ENCODE peak calls at places on chromosomes 12 and 14, in five cellular contexts. One of them, this sample, is unnamed.

GRCh38 chr14:69855180-69855817 is 23.9 kb upstream of the SMOC1 start:
- DNase-seq in Karpas-422: no peak
- DNase-seq in uterus: no peak
- DNase-seq in dorsolateral prefrontal cortex: no peak
- DNase-seq in RWPE1: no peak
- DNase-seq in this sample: no peak

GRCh38 chr12:113645183-113645582 is 173.5 kb upstream of the LHX5 start:
- DNase-seq in Karpas-422: no peak
- DNase-seq in uterus: no peak
- DNase-seq in dorsolateral prefrontal cortex: no peak
- DNase-seq in RWPE1: no peak
- DNase-seq in this sample: no peak

GRCh38 chr14:63773504-63773903 is 45.6 kb upstream of the SGPP1 start:
- DNase-seq in Karpas-422: no peak
- DNase-seq in uterus: no peak
- DNase-seq in dorsolateral prefrontal cortex: no peak
- DNase-seq in RWPE1: peak; percentile 33
- DNase-seq in this sample: no peak

GRCh38 chr12:89708793-89709156 is at the start of gene ATP2B1:
- DNase-seq in Karpas-422: peak; percentile 91
- DNase-seq in uterus: peak; percentile 86
- DNase-seq in dorsolateral prefrontal cortex: peak; percentile 91
- DNase-seq in RWPE1: peak; percentile 74
- DNase-seq in this sample: peak; percentile 90

GRCh38 chr14:85516239-85517112 is 13.5 kb upstream of the FLRT2 start:
- DNase-seq in Karpas-422: no peak
- DNase-seq in uterus: no peak
- DNase-seq in dorsolateral prefrontal cortex: no peak
- DNase-seq in RWPE1: peak; percentile 59
- DNase-seq in this sample: peak; percentile 24

GRCh38 chr12:42255875-42256261 is 17.8 kb upstream of the YAF2 start:
- DNase-seq in Karpas-422: no peak
- DNase-seq in uterus: no peak
- DNase-seq in dorsolateral prefrontal cortex: no peak
- DNase-seq in RWPE1: no peak
- DNase-seq in this sample: no peak

GRCh38 chr12:132904718-132905328 is 17.4 kb upstream of the CHFR start:
- DNase-seq in Karpas-422: no peak
- DNase-seq in uterus: peak; percentile 89
- DNase-seq in dorsolateral prefrontal cortex: peak; percentile 83
- DNase-seq in RWPE1: peak; percentile 19
- DNase-seq in this sample: peak; percentile 73

GRCh38 chr12:104751024-104751570 is 207.0 kb downstream of the SLC41A2 start:
- DNase-seq in Karpas-422: no peak
- DNase-seq in uterus: no peak
- DNase-seq in dorsolateral prefrontal cortex: no peak
- DNase-seq in RWPE1: no peak
- DNase-seq in this sample: no peak

GRCh38 chr14:55508676-55509075 is 68.3 kb upstream of the TBPL2 start:
- DNase-seq in Karpas-422: no peak
- DNase-seq in uterus: no peak
- DNase-seq in dorsolateral prefrontal cortex: no peak
- DNase-seq in RWPE1: no peak
- DNase-seq in this sample: no peak

GRCh38 chr12:48092606-48093005 is 13.3 kb downstream of the SENP1 start:
- DNase-seq in Karpas-422: no peak
- DNase-seq in uterus: no peak
- DNase-seq in dorsolateral prefrontal cortex: no peak
- DNase-seq in RWPE1: no peak
- DNase-seq in this sample: no peak

GRCh38 chr12:108596854-108597558 is 878 bp downstream of the TMEM119 start:
- DNase-seq in Karpas-422: no peak
- DNase-seq in uterus: no peak
- DNase-seq in dorsolateral prefrontal cortex: no peak
- DNase-seq in RWPE1: no peak
- DNase-seq in this sample: no peak

GRCh38 chr12:108599541-108599940 is 1.7 kb upstream of the TMEM119 start:
- DNase-seq in Karpas-422: no peak
- DNase-seq in uterus: no peak
- DNase-seq in dorsolateral prefrontal cortex: no peak
- DNase-seq in RWPE1: no peak
- DNase-seq in this sample: no peak

GRCh38 chr12:108599948-108600701 is 2.2 kb upstream of the TMEM119 start:
- DNase-seq in Karpas-422: no peak
- DNase-seq in uterus: no peak
- DNase-seq in dorsolateral prefrontal cortex: no peak
- DNase-seq in RWPE1: no peak
- DNase-seq in this sample: no peak

GRCh38 chr12:108597559-108598471 is at the start of gene TMEM119:
- DNase-seq in Karpas-422: no peak
- DNase-seq in uterus: peak; percentile 54
- DNase-seq in dorsolateral prefrontal cortex: no peak
- DNase-seq in RWPE1: no peak
- DNase-seq in this sample: no peak

GRCh38 chr12:108598553-108599250 is 818 bp upstream of the TMEM119 start:
- DNase-seq in Karpas-422: no peak
- DNase-seq in uterus: no peak
- DNase-seq in dorsolateral prefrontal cortex: no peak
- DNase-seq in RWPE1: no peak
- DNase-seq in this sample: no peak
- H3K27ac ChIP-seq in Karpas-422: no peak overlapping the region
- H3K27ac ChIP-seq in uterus: peak overlapping the region; percentile 67
- H3K27ac ChIP-seq in dorsolateral prefrontal cortex: no peak overlapping the region
- H3K27ac ChIP-seq in RWPE1: no peak overlapping the region
- H3K27ac ChIP-seq in this sample: no peak overlapping the region

GRCh38 chr12:7188557-7189397 is 709 bp upstream of the PEX5 start:
- DNase-seq in Karpas-422: peak; percentile 85
- DNase-seq in uterus: peak; percentile 59
- DNase-seq in dorsolateral prefrontal cortex: peak; percentile 84
- DNase-seq in RWPE1: peak; percentile 52
- DNase-seq in this sample: peak; percentile 61
- H3K27ac ChIP-seq in Karpas-422: no peak overlapping the region
- H3K27ac ChIP-seq in uterus: peak overlapping the region; percentile 90
- H3K27ac ChIP-seq in dorsolateral prefrontal cortex: peak overlapping the region; percentile 96
- H3K27ac ChIP-seq in RWPE1: peak overlapping the region; percentile 74
- H3K27ac ChIP-seq in this sample: peak overlapping the region; percentile 88

GRCh38 chr14:105034314-105035039 is 13.6 kb upstream of the CDCA4 start:
- DNase-seq in Karpas-422: no peak
- DNase-seq in uterus: no peak
- DNase-seq in dorsolateral prefrontal cortex: no peak
- DNase-seq in RWPE1: no peak
- DNase-seq in this sample: no peak
- H3K27ac ChIP-seq in Karpas-422: no peak overlapping the region
- H3K27ac ChIP-seq in uterus: no peak overlapping the region
- H3K27ac ChIP-seq in dorsolateral prefrontal cortex: no peak overlapping the region
- H3K27ac ChIP-seq in RWPE1: peak overlapping the region; percentile 62
- H3K27ac ChIP-seq in this sample: no peak overlapping the region

GRCh38 chr12:103558879-103559278 is 28.2 kb upstream of the STAB2 start:
- DNase-seq in Karpas-422: no peak
- DNase-seq in uterus: no peak
- DNase-seq in dorsolateral prefrontal cortex: no peak
- DNase-seq in RWPE1: no peak
- DNase-seq in this sample: peak; percentile 22
- H3K27ac ChIP-seq in Karpas-422: no peak overlapping the region
- H3K27ac ChIP-seq in uterus: no peak overlapping the region
- H3K27ac ChIP-seq in dorsolateral prefrontal cortex: no peak overlapping the region
- H3K27ac ChIP-seq in RWPE1: no peak overlapping the region
- H3K27ac ChIP-seq in this sample: peak overlapping the region; percentile 92

This sample was measured in PC-3.